ENCODE peak calls at places on chromosomes 2 and 18, in four cellular contexts. F, Q, T and P are unnamed samples.

GRCh38 chr2:140442319-140442718 is 1662.1 kb upstream of the NXPH2 start:
- DNase-seq in F (peak), Q (peak), T (no peak), P (no peak)

GRCh38 chr2:17592731-17593409 is 52.4 kb downstream of the VSNL1 start:
- DNase-seq in F (no peak), Q (no peak), T (no peak), P (no peak)

GRCh38 chr2:84781942-84782716 is 98.8 kb downstream of the TRABD2A start:
- DNase-seq in F (no peak), Q (no peak), T (peak), P (peak)

GRCh38 chr2:188870289-188870688 is 103.9 kb upstream of the COL3A1 start:
- DNase-seq in F (peak), Q (peak), T (no peak), P (no peak)

GRCh38 chr18:79748321-79749157 is 49.2 kb upstream of the KCNG2 start:
- DNase-seq in F (no peak), Q (no peak), T (no peak), P (no peak)

GRCh38 chr2:217610411-217610814 is 392.4 kb downstream of the TNS1 start:
- DNase-seq in F (no peak), Q (no peak), T (no peak), P (no peak)

GRCh38 chr2:48971801-48972200 is 182.5 kb downstream of the FSHR start:
- DNase-seq in F (no peak), Q (no peak), T (no peak), P (no peak)

GRCh38 chr2:190837417-190837816 is 43.2 kb upstream of the GLS start:
- DNase-seq in F (no peak), Q (peak), T (no peak), P (no peak)

GRCh38 chr2:164813535-164813934 is 28.1 kb downstream of the COBLL1 start:
- DNase-seq in F (no peak), Q (no peak), T (no peak), P (no peak)

GRCh38 chr18:79321625-79322024 is 74.1 kb upstream of the NFATC1 start:
- DNase-seq in F (peak), Q (peak), T (no peak), P (no peak)

GRCh38 chr2:66966631-66967030 is 430.5 kb upstream of the ETAA1 start:
- DNase-seq in F (no peak), Q (no peak), T (no peak), P (no peak)

GRCh38 chr2:42979870-42980763 is 187.7 kb upstream of the HAAO start:
- DNase-seq in F (no peak), Q (no peak), T (no peak), P (peak)

GRCh38 chr18:22223263-22223960 is 54.0 kb downstream of the GATA6 start:
- DNase-seq in F (peak), Q (peak), T (peak), P (peak)

GRCh38 chr18:27413495-27414401 is 228.6 kb upstream of the CHST9 start:
- DNase-seq in F (no peak), Q (peak), T (peak), P (no peak)

GRCh38 chr2:33216508-33217182 is 259.8 kb upstream of the RASGRP3 start:
- DNase-seq in F (peak), Q (peak), T (no peak), P (peak)

GRCh38 chr2:158502984-158503383 is 46.2 kb downstream of the PKP4 start:
- DNase-seq in F (peak), Q (peak), T (no peak), P (no peak)

GRCh38 chr18:40752336-40752735 is 1202.7 kb upstream of the PIK3C3 start:
- DNase-seq in F (no peak), Q (no peak), T (no peak), P (no peak)

GRCh38 chr18:26510337-26510736 is 38.0 kb downstream of the KCTD1 start:
- DNase-seq in F (no peak), Q (no peak), T (no peak), P (no peak)

GRCh38 chr2:182301093-182301492 is 125.7 kb downstream of the PDE1A start:
- DNase-seq in F (no peak), Q (no peak), T (no peak), P (no peak)

GRCh38 chr2:238441262-238442114 is 14.8 kb downstream of the ASB1 start:
- DNase-seq in F (no peak), Q (no peak), T (no peak), P (no peak)

GRCh38 chr2:68715353-68716041 is 19.1 kb upstream of the ARHGAP25 start:
- DNase-seq in F (peak), Q (peak), T (peak), P (peak)

GRCh38 chr2:13218205-13218604 is 501.5 kb downstream of the TRIB2 start:
- DNase-seq in F (no peak), Q (no peak), T (no peak), P (no peak)

GRCh38 chr2:240601061-240601830 is 14.7 kb downstream of the CAPN10 start:
- DNase-seq in F (no peak), Q (no peak), T (no peak), P (peak)

GRCh38 chr2:96409543-96410184 is 74.1 kb downstream of the NCAPH start:
- DNase-seq in F (no peak), Q (no peak), T (no peak), P (no peak)

GRCh38 chr2:98039085-98039756 is 43.5 kb upstream of the TMEM131 start:
- DNase-seq in F (no peak), Q (no peak), T (peak), P (peak)

GRCh38 chr2:187569042-187569441 is 14.8 kb upstream of the TFPI start:
- DNase-seq in F (no peak), Q (no peak), T (no peak), P (no peak)

GRCh38 chr18:36537289-36537688 is 239.8 kb downstream of the FHOD3 start:
- DNase-seq in F (no peak), Q (no peak), T (no peak), P (no peak)

GRCh38 chr2:53473236-53473635 is 294.4 kb upstream of the CHAC2 start:
- DNase-seq in F (no peak), Q (no peak), T (peak), P (peak)

GRCh38 chr2:96537734-96538486 is 1.4 kb downstream of the ARID5A start:
- DNase-seq in F (no peak), Q (no peak), T (peak), P (no peak)

GRCh38 chr18:33580540-33580939 is 2.5 kb downstream of the ASXL3 start:
- DNase-seq in F (no peak), Q (no peak), T (no peak), P (no peak)

GRCh38 chr2:54632733-54633692 is 90.4 kb upstream of the EML6 start:
- DNase-seq in F (peak), Q (no peak), T (no peak), P (no peak)

GRCh38 chr2:127175406-127175805 is 44.7 kb downstream of the CYP27C1 start:
- DNase-seq in F (peak), Q (peak), T (peak), P (peak)

GRCh38 chr18:4106407-4107033 is 348.6 kb downstream of the DLGAP1 start:
- DNase-seq in F (no peak), Q (peak), T (peak), P (peak)

GRCh38 chr18:72867721-72868665 is at the start of gene NETO1:
- DNase-seq in F (peak), Q (no peak), T (no peak), P (no peak)

GRCh38 chr2:95346236-95346737 is 49.1 kb downstream of the KCNIP3 start:
- DNase-seq in F (peak), Q (peak), T (peak), P (peak)

GRCh38 chr18:8231316-8231715 is 377.9 kb upstream of the RAB12 start:
- DNase-seq in F (no peak), Q (no peak), T (no peak), P (no peak)

GRCh38 chr2:1704606-1705556 is 39.4 kb downstream of the PXDN start:
- DNase-seq in F (no peak), Q (no peak), T (no peak), P (no peak)

GRCh38 chr2:1745171-1746023 is 1.1 kb upstream of the PXDN start:
- DNase-seq in F (no peak), Q (no peak), T (peak), P (no peak)